ENCODE peak calls at places on chromosomes 7 and 10, in five cellular contexts. U, E, P, T and J are unnamed samples.
A peak's percentile ranks its signal among the peaks of the same experiment; 100 is the strongest.

GRCh38 chr7:130942211-130942964 is 208.4 kb upstream of the KLF14 start:
- DNase-seq in T (no peak), E (peak; percentile 70), U (peak; percentile 82), P (no peak), J (peak; percentile 31)

GRCh38 chr7:110943686-110944350 is 147.1 kb upstream of the LRRN3 start:
- DNase-seq in P (no peak), T (peak; percentile 43), U (no peak), E (no peak), J (no peak)

GRCh38 chr10:63268139-63268797 is 135.1 kb downstream of the NRBF2 start:
- DNase-seq in U (peak; percentile 54), T (no peak), P (no peak), E (peak; percentile 80), J (no peak)

GRCh38 chr10:57579926-57580325 is 687.8 kb downstream of the IPMK start:
- DNase-seq in T (peak; percentile 10), U (peak; percentile 6), P (no peak), E (peak; percentile 46), J (peak; percentile 14)

GRCh38 chr7:136667584-136667983 is 200.9 kb upstream of the CHRM2 start:
- DNase-seq in T (no peak), U (no peak), P (no peak), E (no peak), J (no peak)

GRCh38 chr7:76330245-76330644 is 27.8 kb downstream of the HSPB1 start:
- DNase-seq in E (no peak), P (no peak), U (no peak), T (no peak), J (no peak)

GRCh38 chr10:110496553-110497437 is 912 bp upstream of the DUSP5 start:
- DNase-seq in U (no peak), P (no peak), E (no peak), T (peak; percentile 70), J (no peak)

GRCh38 chr7:4871056-4871680 is 9.3 kb upstream of the PAPOLB start:
- DNase-seq in P (no peak), T (peak; percentile 57), U (no peak), E (no peak), J (no peak)

GRCh38 chr10:123367181-123367580 is 213.0 kb downstream of the BUB3 start:
- DNase-seq in P (no peak), T (no peak), E (no peak), U (no peak), J (no peak)

GRCh38 chr10:13604641-13605040 is 17.9 kb downstream of the PRPF18 start:
- DNase-seq in T (no peak), U (no peak), P (no peak), E (no peak), J (no peak)

GRCh38 chr10:91632671-91633550 is at the start of gene PPP1R3C:
- DNase-seq in T (peak; percentile 93), E (peak; percentile 87), P (no peak), U (no peak), J (no peak)

GRCh38 chr10:16776896-16777295 is 40.3 kb downstream of the RSU1 start:
- DNase-seq in P (no peak), U (no peak), T (no peak), E (no peak), J (no peak)

GRCh38 chr10:19411119-19411518 is 362.5 kb downstream of the MALRD1 start:
- DNase-seq in U (no peak), T (no peak), E (no peak), P (no peak), J (no peak)

GRCh38 chr10:22158426-22158825 is 59.4 kb downstream of the EBLN1 start:
- DNase-seq in U (peak; percentile 14), P (no peak), E (no peak), T (no peak), J (no peak)

GRCh38 chr7:112414855-112415490 is 35.3 kb upstream of the IFRD1 start:
- DNase-seq in E (peak; percentile 42), T (peak; percentile 57), P (no peak), U (peak; percentile 63), J (peak; percentile 59)

GRCh38 chr7:110607050-110607862 is 483.7 kb upstream of the LRRN3 start:
- DNase-seq in P (no peak), E (no peak), T (no peak), U (no peak), J (no peak)

GRCh38 chr10:103551619-103552602 is 58.4 kb downstream of the NEURL1 start:
- DNase-seq in E (no peak), P (no peak), U (no peak), T (peak; percentile 66), J (no peak)

GRCh38 chr10:131824371-131825149 is 76.2 kb upstream of the PPP2R2D start:
- DNase-seq in T (no peak), P (no peak), U (no peak), E (no peak), J (no peak)

GRCh38 chr7:139105037-139105382 is 4.5 kb downstream of the ZC3HAV1 start:
- DNase-seq in P (no peak), U (no peak), E (no peak), T (no peak), J (no peak)

GRCh38 chr10:86263209-86263608 is 103.4 kb downstream of the GRID1 start:
- DNase-seq in P (no peak), U (no peak), E (no peak), T (peak; percentile 31), J (no peak)

GRCh38 chr10:63467833-63468232 is 2.1 kb upstream of the JMJD1C start:
- DNase-seq in E (no peak), P (no peak), T (peak; percentile 36), U (no peak), J (no peak)

GRCh38 chr7:132882714-132883428 is 199.0 kb downstream of the CHCHD3 start:
- DNase-seq in E (no peak), U (peak; percentile 62), T (no peak), P (peak; percentile 47), J (no peak)

GRCh38 chr10:108130575-108130974 is 966.1 kb upstream of the SORCS1 start:
- DNase-seq in P (no peak), T (no peak), U (no peak), E (no peak), J (no peak)

GRCh38 chr10:80154978-80155695 is 22.6 kb downstream of the PLAC9 start:
- DNase-seq in U (no peak), P (no peak), T (no peak), E (no peak), J (no peak)

GRCh38 chr10:14062528-14063260 is 268.0 kb downstream of the FRMD4A start:
- DNase-seq in E (no peak), P (no peak), T (no peak), U (no peak), J (no peak)

GRCh38 chr7:4713183-4713784 is 31.2 kb downstream of the FOXK1 start:
- DNase-seq in T (no peak), U (peak; percentile 44), E (no peak), P (no peak), J (no peak)

GRCh38 chr10:89793649-89794254 is 92.4 kb downstream of the KIF20B start:
- DNase-seq in U (peak; percentile 65), T (peak; percentile 53), P (peak; percentile 30), E (peak; percentile 73), J (peak; percentile 62)

GRCh38 chr10:102504179-102504975 is 605 bp downstream of the SUFU start:
- DNase-seq in U (peak; percentile 37), T (peak; percentile 44), P (no peak), E (no peak), J (peak; percentile 39)

GRCh38 chr7:57417736-57418135 is 32.2 kb upstream of the ZNF716 start:
- DNase-seq in T (no peak), E (no peak), U (no peak), P (no peak), J (no peak)

GRCh38 chr10:59868974-59869940 is 37.1 kb downstream of the CCDC6 start:
- DNase-seq in T (no peak), E (no peak), P (no peak), U (no peak), J (no peak)

GRCh38 chr10:5317547-5318107 is 47.1 kb upstream of the UCN3 start:
- DNase-seq in U (peak; percentile 72), P (no peak), T (no peak), E (peak; percentile 19), J (no peak)

GRCh38 chr10:60932756-60933155 is 11.2 kb downstream of the RHOBTB1 start:
- DNase-seq in T (no peak), P (no peak), U (no peak), E (no peak), J (no peak)

GRCh38 chr10:58050575-58050974 is 217.1 kb downstream of the IPMK start:
- DNase-seq in P (no peak), T (no peak), E (no peak), U (no peak), J (no peak)

DNA sequence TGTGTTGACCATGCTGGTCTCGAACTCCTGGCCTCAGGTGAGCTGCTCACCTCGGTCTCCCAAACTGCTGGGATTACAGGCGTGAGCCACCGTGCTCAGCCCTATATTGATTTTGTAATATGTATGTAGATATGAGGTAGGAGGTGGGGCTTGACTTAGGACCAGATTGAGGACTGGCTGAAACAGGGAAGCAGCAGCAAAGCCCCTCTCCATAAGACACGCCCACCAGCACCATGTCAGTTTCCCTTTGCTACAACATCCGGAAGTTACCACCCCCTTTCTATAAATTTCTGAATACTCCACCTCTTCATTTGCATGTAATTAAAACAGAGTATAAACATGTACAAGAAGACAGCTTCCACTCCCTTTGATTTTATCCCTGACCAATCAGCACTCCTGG is 47.9 kb upstream of the MYL10 start:
- DNase-seq in U (peak; percentile 62), E (no peak), P (no peak), T (no peak), J (no peak)
- TF ChIP-seq FOXM1 in U (no peak), E (no peak), P (no peak), T (no peak), J (no peak)

GRCh38 chr10:78188459-78188858 is 154.8 kb downstream of the RPS24 start:
- DNase-seq in T (no peak), P (no peak), E (no peak), U (no peak), J (no peak)

GRCh38 chr10:78184851-78185692 is 151.4 kb downstream of the RPS24 start:
- DNase-seq in U (no peak), E (no peak), P (no peak), T (no peak), J (no peak)

GRCh38 chr10:78182841-78183240 is 149.2 kb downstream of the RPS24 start:
- DNase-seq in U (no peak), T (no peak), P (no peak), E (no peak), J (no peak)

GRCh38 chr10:78187371-78187770 is 153.7 kb downstream of the RPS24 start:
- DNase-seq in E (no peak), P (no peak), T (no peak), U (no peak), J (no peak)

GRCh38 chr10:78185693-78186055 is 152.0 kb downstream of the RPS24 start:
- DNase-seq in E (no peak), T (no peak), P (no peak), U (no peak), J (no peak)
- TF ChIP-seq FOXM1 in E (no peak), T (no peak), P (no peak), U (no peak), J (no peak)

GRCh38 chr7:134512271-134512670 is 15.1 kb upstream of the AKR1B10 start:
- DNase-seq in U (no peak), T (no peak), P (no peak), E (no peak), J (no peak)
- TF ChIP-seq FOXM1 in U (no peak), T (no peak), P (no peak), E (no peak), J (no peak)

DNA sequence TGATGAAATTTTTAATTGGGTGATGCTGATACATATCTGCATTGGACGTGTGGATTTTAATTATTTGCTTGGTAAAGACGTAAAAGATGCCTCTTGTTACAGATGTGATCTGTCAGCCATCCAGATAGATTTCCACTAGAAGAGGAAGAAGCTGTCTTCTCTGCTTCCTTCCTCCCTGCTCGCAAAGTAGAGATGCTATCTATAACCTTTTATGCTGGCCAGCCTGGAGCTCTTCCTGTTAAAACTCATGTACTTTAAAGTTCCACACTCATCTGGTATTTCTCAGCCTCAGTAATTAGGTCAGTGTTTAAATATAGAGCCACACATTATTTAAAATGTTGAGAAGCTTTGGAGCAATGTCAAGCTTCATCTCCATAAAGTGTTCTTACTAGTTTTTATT is 51.2 kb upstream of the TMEM229A start:
- DNase-seq in U (no peak), E (no peak), T (peak; percentile 60), P (no peak), J (no peak)
- TF ChIP-seq FOXM1 in U (no peak), E (no peak), T (peak; percentile 65), P (no peak), J (no peak)